ENCODE peak calls at places on chromosomes 2 and 18, in ten cellular contexts. One of them, this sample, is unnamed.

GRCh38 chr2:70553334-70553583 is 367 bp downstream of the TGFA start:
- DNase-seq in T-helper 1 cell: peak
- DNase-seq in activated effector memory CD4-positive, alpha-beta T cell treated with anti-CD3 and anti-CD28 coated beads, Interleukin-2, amount 50 U/mL, for 16 hours: no peak
- DNase-seq in NCI-H510A treated with DMSO at 0.1 percent for 48 hours: peak
- DNase-seq in cerebellum: peak
- DNase-seq in upper lobe of right lung: no peak
- DNase-seq in HCEC 1CT: no peak
- DNase-seq in stimulated activated CD4-positive, alpha-beta T cell treated with anti-CD3 and anti-CD28 coated beads, Interleukin-12 subunit alpha, Interleukin-12 subunit beta, amount 100 ng/mL, for 4 hours: no peak
- DNase-seq in HepG2: peak
- DNase-seq in GDM1: no peak
- DNase-seq in this sample: no peak

GRCh38 chr2:238426568-238427434 is at the start of gene ASB1:
- DNase-seq in T-helper 1 cell: peak
- DNase-seq in activated effector memory CD4-positive, alpha-beta T cell treated with anti-CD3 and anti-CD28 coated beads, Interleukin-2, amount 50 U/mL, for 16 hours: peak
- DNase-seq in NCI-H510A treated with DMSO at 0.1 percent for 48 hours: peak
- DNase-seq in cerebellum: peak
- DNase-seq in upper lobe of right lung: peak
- DNase-seq in HCEC 1CT: peak
- DNase-seq in stimulated activated CD4-positive, alpha-beta T cell treated with anti-CD3 and anti-CD28 coated beads, Interleukin-12 subunit alpha, Interleukin-12 subunit beta, amount 100 ng/mL, for 4 hours: peak
- DNase-seq in HepG2: peak
- DNase-seq in GDM1: peak
- DNase-seq in this sample: peak

GRCh38 chr18:3305933-3306332 is 44.0 kb downstream of the MYL12B start:
- DNase-seq in T-helper 1 cell: peak
- DNase-seq in activated effector memory CD4-positive, alpha-beta T cell treated with anti-CD3 and anti-CD28 coated beads, Interleukin-2, amount 50 U/mL, for 16 hours: no peak
- DNase-seq in NCI-H510A treated with DMSO at 0.1 percent for 48 hours: no peak
- DNase-seq in cerebellum: peak
- DNase-seq in upper lobe of right lung: no peak
- DNase-seq in HCEC 1CT: peak
- DNase-seq in stimulated activated CD4-positive, alpha-beta T cell treated with anti-CD3 and anti-CD28 coated beads, Interleukin-12 subunit alpha, Interleukin-12 subunit beta, amount 100 ng/mL, for 4 hours: no peak
- DNase-seq in HepG2: no peak
- DNase-seq in GDM1: no peak
- DNase-seq in this sample: peak

GRCh38 chr2:70467237-70467636 is 86.4 kb downstream of the TGFA start:
- DNase-seq in T-helper 1 cell: no peak
- DNase-seq in activated effector memory CD4-positive, alpha-beta T cell treated with anti-CD3 and anti-CD28 coated beads, Interleukin-2, amount 50 U/mL, for 16 hours: no peak
- DNase-seq in NCI-H510A treated with DMSO at 0.1 percent for 48 hours: no peak
- DNase-seq in cerebellum: no peak
- DNase-seq in upper lobe of right lung: no peak
- DNase-seq in HCEC 1CT: no peak
- DNase-seq in stimulated activated CD4-positive, alpha-beta T cell treated with anti-CD3 and anti-CD28 coated beads, Interleukin-12 subunit alpha, Interleukin-12 subunit beta, amount 100 ng/mL, for 4 hours: no peak
- DNase-seq in HepG2: no peak
- DNase-seq in GDM1: no peak
- DNase-seq in this sample: no peak

GRCh38 chr2:166042768-166043390 is 84.9 kb downstream of the SCN1A start:
- DNase-seq in T-helper 1 cell: no peak
- DNase-seq in activated effector memory CD4-positive, alpha-beta T cell treated with anti-CD3 and anti-CD28 coated beads, Interleukin-2, amount 50 U/mL, for 16 hours: no peak
- DNase-seq in NCI-H510A treated with DMSO at 0.1 percent for 48 hours: no peak
- DNase-seq in cerebellum: no peak
- DNase-seq in upper lobe of right lung: no peak
- DNase-seq in HCEC 1CT: peak
- DNase-seq in stimulated activated CD4-positive, alpha-beta T cell treated with anti-CD3 and anti-CD28 coated beads, Interleukin-12 subunit alpha, Interleukin-12 subunit beta, amount 100 ng/mL, for 4 hours: no peak
- DNase-seq in HepG2: no peak
- DNase-seq in GDM1: no peak
- DNase-seq in this sample: no peak

GRCh38 chr2:127052771-127053691 is 53.9 kb downstream of the BIN1 start:
- DNase-seq in T-helper 1 cell: no peak
- DNase-seq in activated effector memory CD4-positive, alpha-beta T cell treated with anti-CD3 and anti-CD28 coated beads, Interleukin-2, amount 50 U/mL, for 16 hours: no peak
- DNase-seq in NCI-H510A treated with DMSO at 0.1 percent for 48 hours: peak
- DNase-seq in cerebellum: no peak
- DNase-seq in upper lobe of right lung: no peak
- DNase-seq in HCEC 1CT: no peak
- DNase-seq in stimulated activated CD4-positive, alpha-beta T cell treated with anti-CD3 and anti-CD28 coated beads, Interleukin-12 subunit alpha, Interleukin-12 subunit beta, amount 100 ng/mL, for 4 hours: no peak
- DNase-seq in HepG2: no peak
- DNase-seq in GDM1: no peak
- DNase-seq in this sample: no peak

GRCh38 chr2:210617732-210618330 is 61.4 kb downstream of the CPS1 start:
- DNase-seq in T-helper 1 cell: no peak
- DNase-seq in activated effector memory CD4-positive, alpha-beta T cell treated with anti-CD3 and anti-CD28 coated beads, Interleukin-2, amount 50 U/mL, for 16 hours: no peak
- DNase-seq in NCI-H510A treated with DMSO at 0.1 percent for 48 hours: peak
- DNase-seq in cerebellum: peak
- DNase-seq in upper lobe of right lung: no peak
- DNase-seq in HCEC 1CT: peak
- DNase-seq in stimulated activated CD4-positive, alpha-beta T cell treated with anti-CD3 and anti-CD28 coated beads, Interleukin-12 subunit alpha, Interleukin-12 subunit beta, amount 100 ng/mL, for 4 hours: no peak
- DNase-seq in HepG2: peak
- DNase-seq in GDM1: no peak
- DNase-seq in this sample: peak

GRCh38 chr2:888211-888801 is 62.3 kb upstream of the SNTG2 start:
- DNase-seq in T-helper 1 cell: no peak
- DNase-seq in activated effector memory CD4-positive, alpha-beta T cell treated with anti-CD3 and anti-CD28 coated beads, Interleukin-2, amount 50 U/mL, for 16 hours: no peak
- DNase-seq in NCI-H510A treated with DMSO at 0.1 percent for 48 hours: no peak
- DNase-seq in cerebellum: no peak
- DNase-seq in upper lobe of right lung: peak
- DNase-seq in HCEC 1CT: no peak
- DNase-seq in stimulated activated CD4-positive, alpha-beta T cell treated with anti-CD3 and anti-CD28 coated beads, Interleukin-12 subunit alpha, Interleukin-12 subunit beta, amount 100 ng/mL, for 4 hours: no peak
- DNase-seq in HepG2: no peak
- DNase-seq in GDM1: no peak
- DNase-seq in this sample: no peak

GRCh38 chr18:6257950-6258349 is 156.8 kb downstream of the L3MBTL4 start:
- DNase-seq in T-helper 1 cell: no peak
- DNase-seq in activated effector memory CD4-positive, alpha-beta T cell treated with anti-CD3 and anti-CD28 coated beads, Interleukin-2, amount 50 U/mL, for 16 hours: no peak
- DNase-seq in NCI-H510A treated with DMSO at 0.1 percent for 48 hours: no peak
- DNase-seq in cerebellum: no peak
- DNase-seq in upper lobe of right lung: no peak
- DNase-seq in HCEC 1CT: no peak
- DNase-seq in stimulated activated CD4-positive, alpha-beta T cell treated with anti-CD3 and anti-CD28 coated beads, Interleukin-12 subunit alpha, Interleukin-12 subunit beta, amount 100 ng/mL, for 4 hours: no peak
- DNase-seq in HepG2: peak
- DNase-seq in GDM1: no peak
- DNase-seq in this sample: no peak

GRCh38 chr2:108363900-108364225 is 13.9 kb upstream of the SULT1C4 start:
- DNase-seq in T-helper 1 cell: no peak
- DNase-seq in activated effector memory CD4-positive, alpha-beta T cell treated with anti-CD3 and anti-CD28 coated beads, Interleukin-2, amount 50 U/mL, for 16 hours: no peak
- DNase-seq in NCI-H510A treated with DMSO at 0.1 percent for 48 hours: no peak
- DNase-seq in cerebellum: no peak
- DNase-seq in upper lobe of right lung: no peak
- DNase-seq in HCEC 1CT: no peak
- DNase-seq in stimulated activated CD4-positive, alpha-beta T cell treated with anti-CD3 and anti-CD28 coated beads, Interleukin-12 subunit alpha, Interleukin-12 subunit beta, amount 100 ng/mL, for 4 hours: no peak
- DNase-seq in HepG2: no peak
- DNase-seq in GDM1: no peak
- DNase-seq in this sample: no peak

GRCh38 chr2:223868005-223868404 is 30.6 kb upstream of the AP1S3 start:
- DNase-seq in T-helper 1 cell: no peak
- DNase-seq in activated effector memory CD4-positive, alpha-beta T cell treated with anti-CD3 and anti-CD28 coated beads, Interleukin-2, amount 50 U/mL, for 16 hours: no peak
- DNase-seq in NCI-H510A treated with DMSO at 0.1 percent for 48 hours: no peak
- DNase-seq in cerebellum: no peak
- DNase-seq in upper lobe of right lung: no peak
- DNase-seq in HCEC 1CT: no peak
- DNase-seq in stimulated activated CD4-positive, alpha-beta T cell treated with anti-CD3 and anti-CD28 coated beads, Interleukin-12 subunit alpha, Interleukin-12 subunit beta, amount 100 ng/mL, for 4 hours: no peak
- DNase-seq in HepG2: no peak
- DNase-seq in GDM1: no peak
- DNase-seq in this sample: no peak

GRCh38 chr2:102065675-102066252 is 74.0 kb downstream of the IL1R2 start:
- DNase-seq in T-helper 1 cell: no peak
- DNase-seq in activated effector memory CD4-positive, alpha-beta T cell treated with anti-CD3 and anti-CD28 coated beads, Interleukin-2, amount 50 U/mL, for 16 hours: no peak
- DNase-seq in NCI-H510A treated with DMSO at 0.1 percent for 48 hours: no peak
- DNase-seq in cerebellum: no peak
- DNase-seq in upper lobe of right lung: peak
- DNase-seq in HCEC 1CT: peak
- DNase-seq in stimulated activated CD4-positive, alpha-beta T cell treated with anti-CD3 and anti-CD28 coated beads, Interleukin-12 subunit alpha, Interleukin-12 subunit beta, amount 100 ng/mL, for 4 hours: no peak
- DNase-seq in HepG2: peak
- DNase-seq in GDM1: peak
- DNase-seq in this sample: no peak

GRCh38 chr18:46412831-46413371 is 244.1 kb downstream of the LOXHD1 start:
- DNase-seq in T-helper 1 cell: no peak
- DNase-seq in activated effector memory CD4-positive, alpha-beta T cell treated with anti-CD3 and anti-CD28 coated beads, Interleukin-2, amount 50 U/mL, for 16 hours: no peak
- DNase-seq in NCI-H510A treated with DMSO at 0.1 percent for 48 hours: peak
- DNase-seq in cerebellum: no peak
- DNase-seq in upper lobe of right lung: no peak
- DNase-seq in HCEC 1CT: no peak
- DNase-seq in stimulated activated CD4-positive, alpha-beta T cell treated with anti-CD3 and anti-CD28 coated beads, Interleukin-12 subunit alpha, Interleukin-12 subunit beta, amount 100 ng/mL, for 4 hours: no peak
- DNase-seq in HepG2: no peak
- DNase-seq in GDM1: no peak
- DNase-seq in this sample: no peak

GRCh38 chr2:1846046-1847015 is 102.0 kb upstream of the PXDN start:
- DNase-seq in T-helper 1 cell: no peak
- DNase-seq in activated effector memory CD4-positive, alpha-beta T cell treated with anti-CD3 and anti-CD28 coated beads, Interleukin-2, amount 50 U/mL, for 16 hours: no peak
- DNase-seq in NCI-H510A treated with DMSO at 0.1 percent for 48 hours: no peak
- DNase-seq in cerebellum: no peak
- DNase-seq in upper lobe of right lung: peak
- DNase-seq in HCEC 1CT: no peak
- DNase-seq in stimulated activated CD4-positive, alpha-beta T cell treated with anti-CD3 and anti-CD28 coated beads, Interleukin-12 subunit alpha, Interleukin-12 subunit beta, amount 100 ng/mL, for 4 hours: no peak
- DNase-seq in HepG2: no peak
- DNase-seq in GDM1: no peak
- DNase-seq in this sample: no peak

GRCh38 chr2:195683174-195683573 is 26.1 kb downstream of the SLC39A10 start:
- DNase-seq in T-helper 1 cell: no peak
- DNase-seq in activated effector memory CD4-positive, alpha-beta T cell treated with anti-CD3 and anti-CD28 coated beads, Interleukin-2, amount 50 U/mL, for 16 hours: no peak
- DNase-seq in NCI-H510A treated with DMSO at 0.1 percent for 48 hours: no peak
- DNase-seq in cerebellum: no peak
- DNase-seq in upper lobe of right lung: no peak
- DNase-seq in HCEC 1CT: peak
- DNase-seq in stimulated activated CD4-positive, alpha-beta T cell treated with anti-CD3 and anti-CD28 coated beads, Interleukin-12 subunit alpha, Interleukin-12 subunit beta, amount 100 ng/mL, for 4 hours: no peak
- DNase-seq in HepG2: no peak
- DNase-seq in GDM1: no peak
- DNase-seq in this sample: no peak

GRCh38 chr2:40373093-40373492 is 78.8 kb downstream of the SLC8A1 start:
- DNase-seq in T-helper 1 cell: no peak
- DNase-seq in activated effector memory CD4-positive, alpha-beta T cell treated with anti-CD3 and anti-CD28 coated beads, Interleukin-2, amount 50 U/mL, for 16 hours: no peak
- DNase-seq in NCI-H510A treated with DMSO at 0.1 percent for 48 hours: no peak
- DNase-seq in cerebellum: no peak
- DNase-seq in upper lobe of right lung: no peak
- DNase-seq in HCEC 1CT: no peak
- DNase-seq in stimulated activated CD4-positive, alpha-beta T cell treated with anti-CD3 and anti-CD28 coated beads, Interleukin-12 subunit alpha, Interleukin-12 subunit beta, amount 100 ng/mL, for 4 hours: no peak
- DNase-seq in HepG2: no peak
- DNase-seq in GDM1: no peak
- DNase-seq in this sample: no peak

GRCh38 chr18:76490701-76491171 is 4.3 kb downstream of the ZNF516 start:
- DNase-seq in T-helper 1 cell: no peak
- DNase-seq in activated effector memory CD4-positive, alpha-beta T cell treated with anti-CD3 and anti-CD28 coated beads, Interleukin-2, amount 50 U/mL, for 16 hours: peak
- DNase-seq in NCI-H510A treated with DMSO at 0.1 percent for 48 hours: peak
- DNase-seq in cerebellum: no peak
- DNase-seq in upper lobe of right lung: peak
- DNase-seq in HCEC 1CT: no peak
- DNase-seq in stimulated activated CD4-positive, alpha-beta T cell treated with anti-CD3 and anti-CD28 coated beads, Interleukin-12 subunit alpha, Interleukin-12 subunit beta, amount 100 ng/mL, for 4 hours: no peak
- DNase-seq in HepG2: no peak
- DNase-seq in GDM1: no peak
- DNase-seq in this sample: peak

GRCh38 chr2:150609831-150610582 is 122.5 kb upstream of the RND3 start:
- DNase-seq in T-helper 1 cell: no peak
- DNase-seq in activated effector memory CD4-positive, alpha-beta T cell treated with anti-CD3 and anti-CD28 coated beads, Interleukin-2, amount 50 U/mL, for 16 hours: no peak
- DNase-seq in NCI-H510A treated with DMSO at 0.1 percent for 48 hours: no peak
- DNase-seq in cerebellum: no peak
- DNase-seq in upper lobe of right lung: no peak
- DNase-seq in HCEC 1CT: peak
- DNase-seq in stimulated activated CD4-positive, alpha-beta T cell treated with anti-CD3 and anti-CD28 coated beads, Interleukin-12 subunit alpha, Interleukin-12 subunit beta, amount 100 ng/mL, for 4 hours: no peak
- DNase-seq in HepG2: no peak
- DNase-seq in GDM1: no peak
- DNase-seq in this sample: no peak

GRCh38 chr2:179031731-179032408 is 18.1 kb downstream of the CCDC141 start:
- DNase-seq in T-helper 1 cell: peak
- DNase-seq in activated effector memory CD4-positive, alpha-beta T cell treated with anti-CD3 and anti-CD28 coated beads, Interleukin-2, amount 50 U/mL, for 16 hours: peak
- DNase-seq in NCI-H510A treated with DMSO at 0.1 percent for 48 hours: no peak
- DNase-seq in cerebellum: no peak
- DNase-seq in upper lobe of right lung: no peak
- DNase-seq in HCEC 1CT: no peak
- DNase-seq in stimulated activated CD4-positive, alpha-beta T cell treated with anti-CD3 and anti-CD28 coated beads, Interleukin-12 subunit alpha, Interleukin-12 subunit beta, amount 100 ng/mL, for 4 hours: no peak
- DNase-seq in HepG2: no peak
- DNase-seq in GDM1: no peak
- DNase-seq in this sample: no peak

GRCh38 chr2:21042958-21043743 is 722 bp downstream of the APOB start:
- DNase-seq in T-helper 1 cell: peak
- DNase-seq in activated effector memory CD4-positive, alpha-beta T cell treated with anti-CD3 and anti-CD28 coated beads, Interleukin-2, amount 50 U/mL, for 16 hours: peak
- DNase-seq in NCI-H510A treated with DMSO at 0.1 percent for 48 hours: peak
- DNase-seq in cerebellum: peak
- DNase-seq in upper lobe of right lung: peak
- DNase-seq in HCEC 1CT: peak
- DNase-seq in stimulated activated CD4-positive, alpha-beta T cell treated with anti-CD3 and anti-CD28 coated beads, Interleukin-12 subunit alpha, Interleukin-12 subunit beta, amount 100 ng/mL, for 4 hours: peak
- DNase-seq in HepG2: peak
- DNase-seq in GDM1: peak
- DNase-seq in this sample: peak

GRCh38 chr18:79799619-79800352 is 2.0 kb downstream of the KCNG2 start:
- DNase-seq in T-helper 1 cell: no peak
- DNase-seq in activated effector memory CD4-positive, alpha-beta T cell treated with anti-CD3 and anti-CD28 coated beads, Interleukin-2, amount 50 U/mL, for 16 hours: peak
- DNase-seq in NCI-H510A treated with DMSO at 0.1 percent for 48 hours: no peak
- DNase-seq in cerebellum: no peak
- DNase-seq in upper lobe of right lung: peak
- DNase-seq in HCEC 1CT: no peak
- DNase-seq in stimulated activated CD4-positive, alpha-beta T cell treated with anti-CD3 and anti-CD28 coated beads, Interleukin-12 subunit alpha, Interleukin-12 subunit beta, amount 100 ng/mL, for 4 hours: no peak
- DNase-seq in HepG2: no peak
- DNase-seq in GDM1: no peak
- DNase-seq in this sample: no peak

GRCh38 chr2:55051026-55051866 is 995 bp upstream of the RTN4 start:
- DNase-seq in T-helper 1 cell: peak
- DNase-seq in activated effector memory CD4-positive, alpha-beta T cell treated with anti-CD3 and anti-CD28 coated beads, Interleukin-2, amount 50 U/mL, for 16 hours: peak
- DNase-seq in NCI-H510A treated with DMSO at 0.1 percent for 48 hours: peak
- DNase-seq in cerebellum: no peak
- DNase-seq in upper lobe of right lung: no peak
- DNase-seq in HCEC 1CT: peak
- DNase-seq in stimulated activated CD4-positive, alpha-beta T cell treated with anti-CD3 and anti-CD28 coated beads, Interleukin-12 subunit alpha, Interleukin-12 subunit beta, amount 100 ng/mL, for 4 hours: peak
- DNase-seq in HepG2: peak
- DNase-seq in GDM1: no peak
- DNase-seq in this sample: peak

GRCh38 chr2:241987726-241988125 is 118.2 kb downstream of the RTP5 start:
- DNase-seq in T-helper 1 cell: no peak
- DNase-seq in activated effector memory CD4-positive, alpha-beta T cell treated with anti-CD3 and anti-CD28 coated beads, Interleukin-2, amount 50 U/mL, for 16 hours: no peak
- DNase-seq in NCI-H510A treated with DMSO at 0.1 percent for 48 hours: no peak
- DNase-seq in cerebellum: no peak
- DNase-seq in upper lobe of right lung: no peak
- DNase-seq in HCEC 1CT: no peak
- DNase-seq in stimulated activated CD4-positive, alpha-beta T cell treated with anti-CD3 and anti-CD28 coated beads, Interleukin-12 subunit alpha, Interleukin-12 subunit beta, amount 100 ng/mL, for 4 hours: no peak
- DNase-seq in HepG2: no peak
- DNase-seq in GDM1: no peak
- DNase-seq in this sample: no peak

GRCh38 chr2:133484106-133484505 is 84.2 kb downstream of the NCKAP5 start:
- DNase-seq in T-helper 1 cell: no peak
- DNase-seq in activated effector memory CD4-positive, alpha-beta T cell treated with anti-CD3 and anti-CD28 coated beads, Interleukin-2, amount 50 U/mL, for 16 hours: no peak
- DNase-seq in NCI-H510A treated with DMSO at 0.1 percent for 48 hours: no peak
- DNase-seq in cerebellum: no peak
- DNase-seq in upper lobe of right lung: no peak
- DNase-seq in HCEC 1CT: peak
- DNase-seq in stimulated activated CD4-positive, alpha-beta T cell treated with anti-CD3 and anti-CD28 coated beads, Interleukin-12 subunit alpha, Interleukin-12 subunit beta, amount 100 ng/mL, for 4 hours: no peak
- DNase-seq in HepG2: no peak
- DNase-seq in GDM1: no peak
- DNase-seq in this sample: no peak

GRCh38 chr2:168694876-168695275 is 107.6 kb upstream of the NOSTRIN start:
- DNase-seq in T-helper 1 cell: no peak
- DNase-seq in activated effector memory CD4-positive, alpha-beta T cell treated with anti-CD3 and anti-CD28 coated beads, Interleukin-2, amount 50 U/mL, for 16 hours: no peak
- DNase-seq in NCI-H510A treated with DMSO at 0.1 percent for 48 hours: peak
- DNase-seq in cerebellum: no peak
- DNase-seq in upper lobe of right lung: no peak
- DNase-seq in HCEC 1CT: no peak
- DNase-seq in stimulated activated CD4-positive, alpha-beta T cell treated with anti-CD3 and anti-CD28 coated beads, Interleukin-12 subunit alpha, Interleukin-12 subunit beta, amount 100 ng/mL, for 4 hours: no peak
- DNase-seq in HepG2: no peak
- DNase-seq in GDM1: no peak
- DNase-seq in this sample: no peak

GRCh38 chr2:38722271-38723115 is 28.7 kb downstream of the SRSF7 start:
- DNase-seq in T-helper 1 cell: peak
- DNase-seq in activated effector memory CD4-positive, alpha-beta T cell treated with anti-CD3 and anti-CD28 coated beads, Interleukin-2, amount 50 U/mL, for 16 hours: peak
- DNase-seq in NCI-H510A treated with DMSO at 0.1 percent for 48 hours: no peak
- DNase-seq in cerebellum: no peak
- DNase-seq in upper lobe of right lung: no peak
- DNase-seq in HCEC 1CT: no peak
- DNase-seq in stimulated activated CD4-positive, alpha-beta T cell treated with anti-CD3 and anti-CD28 coated beads, Interleukin-12 subunit alpha, Interleukin-12 subunit beta, amount 100 ng/mL, for 4 hours: peak
- DNase-seq in HepG2: no peak
- DNase-seq in GDM1: peak
- DNase-seq in this sample: no peak

GRCh38 chr2:181882621-181883020 is 8.9 kb upstream of the ITPRID2 start:
- DNase-seq in T-helper 1 cell: no peak
- DNase-seq in activated effector memory CD4-positive, alpha-beta T cell treated with anti-CD3 and anti-CD28 coated beads, Interleukin-2, amount 50 U/mL, for 16 hours: no peak
- DNase-seq in NCI-H510A treated with DMSO at 0.1 percent for 48 hours: no peak
- DNase-seq in cerebellum: no peak
- DNase-seq in upper lobe of right lung: no peak
- DNase-seq in HCEC 1CT: no peak
- DNase-seq in stimulated activated CD4-positive, alpha-beta T cell treated with anti-CD3 and anti-CD28 coated beads, Interleukin-12 subunit alpha, Interleukin-12 subunit beta, amount 100 ng/mL, for 4 hours: no peak
- DNase-seq in HepG2: no peak
- DNase-seq in GDM1: no peak
- DNase-seq in this sample: no peak

GRCh38 chr2:29583548-29584121 is 337.8 kb downstream of the ALK start:
- DNase-seq in T-helper 1 cell: no peak
- DNase-seq in activated effector memory CD4-positive, alpha-beta T cell treated with anti-CD3 and anti-CD28 coated beads, Interleukin-2, amount 50 U/mL, for 16 hours: no peak
- DNase-seq in NCI-H510A treated with DMSO at 0.1 percent for 48 hours: no peak
- DNase-seq in cerebellum: no peak
- DNase-seq in upper lobe of right lung: no peak
- DNase-seq in HCEC 1CT: no peak
- DNase-seq in stimulated activated CD4-positive, alpha-beta T cell treated with anti-CD3 and anti-CD28 coated beads, Interleukin-12 subunit alpha, Interleukin-12 subunit beta, amount 100 ng/mL, for 4 hours: no peak
- DNase-seq in HepG2: no peak
- DNase-seq in GDM1: no peak
- DNase-seq in this sample: no peak